ENCODE peak calls at places on chromosomes 3 and 15, in seven cellular contexts. E is endodermal cell, H is brain microvascular endothelial cell, X is GM23338, B is kidney epithelial cell, M is GM06990, C is thyroid gland. G is an unnamed sample.

GRCh38 chr15:77554306-77555080 is 78.2 kb downstream of the LINGO1 start:
- DNase-seq in E (no peak), H (no peak), X (no peak), B (no peak), M (no peak), C (no peak), G (no peak)

GRCh38 chr3:112376996-112377395 is 44.0 kb downstream of the CD200 start:
- DNase-seq in E (no peak), H (peak; percentile 95), X (no peak), B (no peak), M (no peak), C (no peak), G (peak; percentile 92)

GRCh38 chr15:50181983-50182232 is at the start of gene SLC27A2:
- DNase-seq in E (no peak), H (no peak), X (peak; percentile 85), B (no peak), M (no peak), C (peak; percentile 78), G (peak; percentile 3)

GRCh38 chr3:14834121-14834520 is 15.4 kb downstream of the FGD5 start:
- DNase-seq in E (no peak), H (no peak), X (no peak), B (no peak), M (no peak), C (no peak), G (no peak)

GRCh38 chr3:196712514-196713413 is 587 bp downstream of the PIGX start:
- DNase-seq in E (peak; percentile 81), H (peak; percentile 44), X (peak; percentile 73), B (no peak), M (no peak), C (peak; percentile 66), G (peak; percentile 53)

GRCh38 chr15:98289747-98290146 is 329.2 kb downstream of the ARRDC4 start:
- DNase-seq in E (peak; percentile 44), H (no peak), X (no peak), B (no peak), M (no peak), C (no peak), G (no peak)

GRCh38 chr3:63908081-63908736 is 4.0 kb downstream of the SCAANT1 start:
- DNase-seq in E (no peak), H (no peak), X (peak; percentile 33), B (no peak), M (no peak), C (no peak), G (peak; percentile 42)

GRCh38 chr15:73631915-73632669 is 1.1 kb downstream of the NPTN start:
- DNase-seq in E (peak; percentile 79), H (no peak), X (peak; percentile 52), B (no peak), M (no peak), C (peak; percentile 26), G (peak; percentile 72)

GRCh38 chr3:71389191-71389590 is 194.3 kb downstream of the FOXP1 start:
- DNase-seq in E (no peak), H (no peak), X (no peak), B (no peak), M (peak; percentile 32), C (no peak), G (no peak)

GRCh38 chr15:69790632-69791031 is 307.1 kb downstream of the TLE3 start:
- DNase-seq in E (no peak), H (no peak), X (no peak), B (no peak), M (no peak), C (no peak), G (no peak)

GRCh38 chr3:194537732-194538247 is 51.0 kb upstream of the ATP13A3 start:
- DNase-seq in E (no peak), H (peak; percentile 67), X (no peak), B (peak; percentile 81), M (no peak), C (peak; percentile 93), G (peak; percentile 55)

GRCh38 chr3:187027531-187027936 is 97.2 kb downstream of the ST6GAL1 start:
- DNase-seq in E (peak; percentile 41), H (no peak), X (no peak), B (no peak), M (no peak), C (no peak), G (no peak)

GRCh38 chr15:55255714-55256113 is 33.9 kb downstream of the RAB27A start:
- DNase-seq in E (no peak), H (no peak), X (no peak), B (no peak), M (no peak), C (no peak), G (no peak)

GRCh38 chr15:71806452-71806931 is 3.9 kb upstream of the NR2E3 start:
- DNase-seq in E (peak; percentile 75), H (peak; percentile 69), X (peak; percentile 37), B (no peak), M (no peak), C (no peak), G (peak; percentile 52)

GRCh38 chr3:126553284-126553811 is 5.4 kb downstream of the C3orf22 start:
- DNase-seq in E (peak; percentile 32), H (no peak), X (no peak), B (no peak), M (no peak), C (no peak), G (no peak)

GRCh38 chr3:135916310-135916709 is 49.2 kb upstream of the PPP2R3A start:
- DNase-seq in E (no peak), H (no peak), X (no peak), B (no peak), M (no peak), C (no peak), G (no peak)

GRCh38 chr3:85939026-85939616 is 980.3 kb downstream of the CADM2 start:
- DNase-seq in E (no peak), H (no peak), X (no peak), B (no peak), M (no peak), C (no peak), G (peak; percentile 74)

GRCh38 chr3:134348524-134348923 is 25.7 kb downstream of the AMOTL2 start:
- DNase-seq in E (peak; percentile 57), H (no peak), X (no peak), B (no peak), M (no peak), C (peak; percentile 84), G (peak; percentile 79)

GRCh38 chr3:134344560-134344959 is 29.7 kb downstream of the AMOTL2 start:
- DNase-seq in E (no peak), H (no peak), X (no peak), B (no peak), M (no peak), C (no peak), G (no peak)

GRCh38 chr3:134345202-134345601 is 29.0 kb downstream of the AMOTL2 start:
- DNase-seq in E (no peak), H (no peak), X (no peak), B (no peak), M (no peak), C (no peak), G (no peak)

GRCh38 chr3:134347516-134347915 is 26.7 kb downstream of the AMOTL2 start:
- DNase-seq in E (no peak), H (no peak), X (no peak), B (no peak), M (no peak), C (no peak), G (no peak)

GRCh38 chr3:134346744-134347143 is 27.5 kb downstream of the AMOTL2 start:
- DNase-seq in E (no peak), H (no peak), X (no peak), B (no peak), M (no peak), C (no peak), G (no peak)
- H3K36me3 ChIP-seq in E (no peaks in the 10 kb centered on the region), H (no peaks in the 10 kb centered on the region), X (no peaks in the 10 kb centered on the region), B (no peaks in the 10 kb centered on the region), M (no peaks in the 10 kb centered on the region), C (no peaks in the 10 kb centered on the region), G (no peaks in the 10 kb centered on the region)

DNA sequence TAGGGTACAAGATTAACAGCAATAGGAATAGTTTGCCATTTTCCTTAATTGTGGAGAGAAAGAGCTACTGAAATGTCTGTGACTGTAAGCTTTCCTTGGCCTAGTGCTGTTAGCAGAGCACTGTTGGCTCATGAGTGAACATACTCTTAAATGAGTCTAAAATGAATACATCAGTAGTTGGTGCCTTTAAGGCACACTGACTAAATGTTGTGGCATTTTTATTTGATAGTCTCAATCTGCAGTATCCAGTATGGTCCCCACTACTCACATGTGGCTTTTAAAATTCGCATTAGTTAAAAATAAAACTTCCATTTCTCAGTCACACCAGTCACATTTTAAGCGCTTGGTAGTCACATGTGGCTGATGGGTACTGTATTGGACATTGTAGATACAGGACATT is 28.2 kb downstream of the CHD2 start:
- DNase-seq in E (no peak), H (no peak), X (no peak), B (no peak), M (no peak), C (no peak), G (no peak)
- H3K36me3 ChIP-seq in E (peaks cover 96% of the 10 kb centered on the region), H (peaks cover 80% of the 10 kb centered on the region), X (peaks cover 71% of the 10 kb centered on the region), B (peaks cover 2% of the 10 kb centered on the region), M (peaks cover 20% of the 10 kb centered on the region), C (peaks cover 52% of the 10 kb centered on the region), G (peaks cover 7% of the 10 kb centered on the region)

GRCh38 chr3:11635671-11636371 is 7.9 kb downstream of the VGLL4 start:
- DNase-seq in E (no peak), H (no peak), X (no peak), B (no peak), M (no peak), C (no peak), G (no peak)

GRCh38 chr3:11632966-11633365 is 10.7 kb downstream of the VGLL4 start:
- DNase-seq in E (no peak), H (no peak), X (no peak), B (no peak), M (no peak), C (no peak), G (no peak)

GRCh38 chr3:11636372-11636760 is 7.3 kb downstream of the VGLL4 start:
- DNase-seq in E (no peak), H (no peak), X (no peak), B (no peak), M (no peak), C (no peak), G (no peak)

GRCh38 chr3:11634081-11634635 is 9.6 kb downstream of the VGLL4 start:
- DNase-seq in E (no peak), H (no peak), X (no peak), B (no peak), M (no peak), C (no peak), G (no peak)

DNA sequence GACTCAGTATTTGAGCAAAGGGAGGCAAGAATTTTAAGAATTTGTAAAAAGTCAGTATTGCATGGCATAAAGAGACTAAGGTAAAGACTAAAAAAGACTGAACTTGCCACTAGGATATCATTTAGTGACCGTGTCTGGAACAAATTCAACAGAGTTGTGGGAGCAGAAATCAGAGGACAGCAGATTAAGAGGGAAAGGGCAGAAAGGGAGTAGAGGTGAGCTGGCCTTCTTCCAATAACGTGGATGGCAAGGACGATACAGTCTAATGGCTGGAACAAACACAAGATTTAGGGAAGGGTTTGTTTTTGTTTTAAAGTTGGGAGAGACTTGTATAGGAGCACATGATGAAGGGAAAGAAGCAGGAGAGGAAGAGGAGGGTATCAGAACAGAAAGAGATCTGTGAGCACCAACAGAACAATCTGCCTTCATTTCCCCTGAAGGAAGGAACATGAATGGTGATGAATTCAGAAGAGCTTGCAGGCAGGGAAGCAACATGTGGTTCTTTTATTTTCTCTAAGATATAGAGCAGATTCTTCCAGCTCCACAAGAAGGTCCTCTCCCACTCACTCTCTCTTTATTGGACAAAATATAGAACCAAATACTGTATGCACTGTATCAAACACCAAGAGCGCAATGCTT is 8.6 kb downstream of the VGLL4 start:
- DNase-seq in E (no peak), H (no peak), X (no peak), B (no peak), M (no peak), C (no peak), G (no peak)
- H3K36me3 ChIP-seq in E (no peaks in the 10 kb centered on the region), H (no peaks in the 10 kb centered on the region), X (no peaks in the 10 kb centered on the region), B (no peaks in the 10 kb centered on the region), M (peaks cover 1% of the 10 kb centered on the region), C (no peaks in the 10 kb centered on the region), G (no peaks in the 10 kb centered on the region)

GRCh38 chr15:31216210-31216911 is 110.3 kb upstream of the KLF13 start:
- DNase-seq in E (peak; percentile 86), H (no peak), X (peak; percentile 78), B (no peak), M (peak; percentile 86), C (peak; percentile 86), G (peak; percentile 89)
- H3K36me3 ChIP-seq in E (no peaks in the 10 kb centered on the region), H (no peaks in the 10 kb centered on the region), X (no peaks in the 10 kb centered on the region), B (no peaks in the 10 kb centered on the region), M (no peaks in the 10 kb centered on the region), C (no peaks in the 10 kb centered on the region), G (no peaks in the 10 kb centered on the region)